ENCODE peak calls at places on chromosomes 12 and 14, in four cellular contexts. One of them, this sample, is unnamed.

GRCh38 chr12:27453462-27453861 is 6.9 kb downstream of the SMCO2 start:
- DNase-seq in esophagus muscularis mucosa: no peak
- DNase-seq in breast epithelium: no peak
- DNase-seq in A549: no peak
- DNase-seq in this sample: no peak

GRCh38 chr12:89418228-89418910 is 66.1 kb upstream of the DUSP6 start:
- DNase-seq in esophagus muscularis mucosa: peak; percentile 50
- DNase-seq in breast epithelium: no peak
- DNase-seq in A549: no peak
- DNase-seq in this sample: no peak

GRCh38 chr12:26226629-26227375 is 31.4 kb downstream of the SSPN start:
- DNase-seq in esophagus muscularis mucosa: no peak
- DNase-seq in breast epithelium: no peak
- DNase-seq in A549: no peak
- DNase-seq in this sample: peak; percentile 30

GRCh38 chr14:104134061-104134965 is 4.1 kb upstream of the KIF26A start:
- DNase-seq in esophagus muscularis mucosa: no peak
- DNase-seq in breast epithelium: no peak
- DNase-seq in A549: no peak
- DNase-seq in this sample: no peak

GRCh38 chr14:32508281-32508680 is 179.2 kb downstream of the AKAP6 start:
- DNase-seq in esophagus muscularis mucosa: no peak
- DNase-seq in breast epithelium: no peak
- DNase-seq in A549: no peak
- DNase-seq in this sample: no peak

GRCh38 chr12:53508534-53509199 is 1.4 kb upstream of the NPFF start:
- DNase-seq in esophagus muscularis mucosa: peak; percentile 97
- DNase-seq in breast epithelium: peak; percentile 82
- DNase-seq in A549: peak; percentile 77
- DNase-seq in this sample: peak; percentile 55

GRCh38 chr14:105410642-105411016 is 9.0 kb upstream of the MTA1 start:
- DNase-seq in esophagus muscularis mucosa: no peak
- DNase-seq in breast epithelium: no peak
- DNase-seq in A549: no peak
- DNase-seq in this sample: no peak

GRCh38 chr12:62005615-62006014 is 254.6 kb upstream of the USP15 start:
- DNase-seq in esophagus muscularis mucosa: no peak
- DNase-seq in breast epithelium: no peak
- DNase-seq in A549: no peak
- DNase-seq in this sample: no peak

GRCh38 chr12:3647504-3647903 is 105.4 kb downstream of the CRACR2A start:
- DNase-seq in esophagus muscularis mucosa: no peak
- DNase-seq in breast epithelium: no peak
- DNase-seq in A549: no peak
- DNase-seq in this sample: no peak

GRCh38 chr12:107526555-107527180 is 158.9 kb upstream of the PWP1 start:
- DNase-seq in esophagus muscularis mucosa: peak; percentile 53
- DNase-seq in breast epithelium: no peak
- DNase-seq in A549: no peak
- DNase-seq in this sample: no peak

GRCh38 chr12:27982380-27982779 is 9.8 kb upstream of the PTHLH start:
- DNase-seq in esophagus muscularis mucosa: no peak
- DNase-seq in breast epithelium: no peak
- DNase-seq in A549: no peak
- DNase-seq in this sample: no peak

GRCh38 chr14:67319142-67319541 is 40.5 kb downstream of the ATP6V1D start:
- DNase-seq in esophagus muscularis mucosa: no peak
- DNase-seq in breast epithelium: no peak
- DNase-seq in A549: no peak
- DNase-seq in this sample: no peak

GRCh38 chr12:10388611-10389010 is 1.2 kb downstream of the KLRK1 start:
- DNase-seq in esophagus muscularis mucosa: no peak
- DNase-seq in breast epithelium: no peak
- DNase-seq in A549: no peak
- DNase-seq in this sample: no peak

GRCh38 chr12:4843907-4844306 is 65.8 kb upstream of the KCNA1 start:
- DNase-seq in esophagus muscularis mucosa: no peak
- DNase-seq in breast epithelium: no peak
- DNase-seq in A549: no peak
- DNase-seq in this sample: no peak

GRCh38 chr12:14774944-14775651 is 28.2 kb downstream of the WBP11 start:
- DNase-seq in esophagus muscularis mucosa: peak; percentile 92
- DNase-seq in breast epithelium: peak; percentile 57
- DNase-seq in A549: peak; percentile 36
- DNase-seq in this sample: no peak

GRCh38 chr14:56300495-56300894 is 182.3 kb downstream of the PELI2 start:
- DNase-seq in esophagus muscularis mucosa: no peak
- DNase-seq in breast epithelium: no peak
- DNase-seq in A549: no peak
- DNase-seq in this sample: no peak

GRCh38 chr12:79055926-79056674 is 191.5 kb downstream of the SYT1 start:
- DNase-seq in esophagus muscularis mucosa: no peak
- DNase-seq in breast epithelium: no peak
- DNase-seq in A549: peak; percentile 72
- DNase-seq in this sample: peak; percentile 4

GRCh38 chr12:65248656-65249633 is 29.5 kb upstream of the MSRB3 start:
- DNase-seq in esophagus muscularis mucosa: no peak
- DNase-seq in breast epithelium: no peak
- DNase-seq in A549: no peak
- DNase-seq in this sample: no peak

GRCh38 chr12:4974217-4974616 is 64.5 kb downstream of the KCNA1 start:
- DNase-seq in esophagus muscularis mucosa: no peak
- DNase-seq in breast epithelium: no peak
- DNase-seq in A549: no peak
- DNase-seq in this sample: no peak

GRCh38 chr12:5201554-5202243 is 158.0 kb downstream of the KCNA5 start:
- DNase-seq in esophagus muscularis mucosa: no peak
- DNase-seq in breast epithelium: no peak
- DNase-seq in A549: peak; percentile 18
- DNase-seq in this sample: peak; percentile 46

GRCh38 chr12:109760031-109760929 is 46.7 kb downstream of the FAM222A start:
- DNase-seq in esophagus muscularis mucosa: no peak
- DNase-seq in breast epithelium: peak; percentile 57
- DNase-seq in A549: no peak
- DNase-seq in this sample: no peak

GRCh38 chr12:19323768-19324167 is 115.5 kb upstream of the AEBP2 start:
- DNase-seq in esophagus muscularis mucosa: no peak
- DNase-seq in breast epithelium: no peak
- DNase-seq in A549: no peak
- DNase-seq in this sample: no peak

GRCh38 chr12:117803013-117803412 is 165.8 kb downstream of the KSR2 start:
- DNase-seq in esophagus muscularis mucosa: no peak
- DNase-seq in breast epithelium: no peak
- DNase-seq in A549: peak; percentile 58
- DNase-seq in this sample: no peak

GRCh38 chr12:46304080-46304479 is 35.2 kb upstream of the SLC38A1 start:
- DNase-seq in esophagus muscularis mucosa: no peak
- DNase-seq in breast epithelium: no peak
- DNase-seq in A549: no peak
- DNase-seq in this sample: no peak

GRCh38 chr14:20415723-20416622 is 2.7 kb upstream of the TEP1 start:
- DNase-seq in esophagus muscularis mucosa: no peak
- DNase-seq in breast epithelium: no peak
- DNase-seq in A549: peak; percentile 67
- DNase-seq in this sample: no peak

GRCh38 chr12:73935817-73936216 is 601.8 kb upstream of the ATXN7L3B start:
- DNase-seq in esophagus muscularis mucosa: no peak
- DNase-seq in breast epithelium: no peak
- DNase-seq in A549: peak; percentile 55
- DNase-seq in this sample: no peak

GRCh38 chr12:69027411-69027811 is 94.4 kb upstream of the CPM start:
- DNase-seq in esophagus muscularis mucosa: no peak
- DNase-seq in breast epithelium: no peak
- DNase-seq in A549: no peak
- DNase-seq in this sample: peak; percentile 5

GRCh38 chr14:22460461-22461195 is 128.4 kb downstream of the DAD1 start:
- DNase-seq in esophagus muscularis mucosa: no peak
- DNase-seq in breast epithelium: no peak
- DNase-seq in A549: no peak
- DNase-seq in this sample: no peak

GRCh38 chr12:27219693-27220056 is 24.4 kb upstream of the STK38L start:
- DNase-seq in esophagus muscularis mucosa: no peak
- DNase-seq in breast epithelium: no peak
- DNase-seq in A549: no peak
- DNase-seq in this sample: no peak

GRCh38 chr12:123757555-123757954 is 4.5 kb upstream of the DNAH10 start:
- DNase-seq in esophagus muscularis mucosa: no peak
- DNase-seq in breast epithelium: no peak
- DNase-seq in A549: no peak
- DNase-seq in this sample: no peak

GRCh38 chr12:104529130-104529874 is 72.6 kb downstream of the CHST11 start:
- DNase-seq in esophagus muscularis mucosa: no peak
- DNase-seq in breast epithelium: no peak
- DNase-seq in A549: no peak
- DNase-seq in this sample: no peak

GRCh38 chr14:72970058-72970630 is 43.9 kb downstream of the DCAF4 start:
- DNase-seq in esophagus muscularis mucosa: no peak
- DNase-seq in breast epithelium: no peak
- DNase-seq in A549: no peak
- DNase-seq in this sample: no peak

GRCh38 chr14:23559010-23559920 is 3.2 kb downstream of the THTPA start:
- DNase-seq in esophagus muscularis mucosa: no peak
- DNase-seq in breast epithelium: no peak
- DNase-seq in A549: peak; percentile 60
- DNase-seq in this sample: no peak

GRCh38 chr14:23558363-23559009 is 2.4 kb downstream of the THTPA start:
- DNase-seq in esophagus muscularis mucosa: no peak
- DNase-seq in breast epithelium: no peak
- DNase-seq in A549: no peak
- DNase-seq in this sample: no peak

GRCh38 chr14:23557946-23558345 is 1.9 kb downstream of the THTPA start:
- DNase-seq in esophagus muscularis mucosa: no peak
- DNase-seq in breast epithelium: no peak
- DNase-seq in A549: no peak
- DNase-seq in this sample: no peak

GRCh38 chr14:23561259-23561658 is 5.2 kb downstream of the THTPA start:
- DNase-seq in esophagus muscularis mucosa: no peak
- DNase-seq in breast epithelium: no peak
- DNase-seq in A549: no peak
- DNase-seq in this sample: no peak

DNA sequence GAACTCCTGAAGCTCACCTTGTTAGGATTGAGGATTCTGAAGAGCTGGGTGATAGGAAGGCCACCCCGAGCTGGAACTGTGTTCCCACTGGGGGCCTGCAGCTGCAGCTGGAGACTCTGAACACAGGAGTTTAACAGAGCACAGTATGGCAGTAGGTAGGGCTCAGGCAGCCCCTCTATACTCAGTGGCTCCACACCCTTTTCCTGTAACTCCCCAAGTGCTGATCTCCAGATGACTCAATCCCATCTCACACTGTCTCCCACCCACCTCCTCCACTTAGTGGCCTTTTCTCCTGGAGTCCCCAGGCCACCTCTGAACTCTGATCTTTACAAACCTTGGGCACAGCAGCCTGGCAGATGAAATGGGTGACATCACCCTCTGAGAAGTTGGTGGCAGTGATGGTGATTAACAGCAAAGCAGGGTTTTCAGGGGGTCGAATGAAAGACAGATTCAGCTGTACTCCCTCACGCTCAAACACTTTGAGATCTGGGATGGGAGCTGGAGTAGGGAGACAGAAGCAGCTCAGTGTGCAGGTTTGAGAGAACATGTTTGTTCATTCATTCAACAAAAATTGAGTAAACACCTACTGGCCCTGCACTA is 4.0 kb downstream of the THTPA start:
- DNase-seq in esophagus muscularis mucosa: no peak
- DNase-seq in breast epithelium: no peak
- DNase-seq in A549: no peak
- DNase-seq in this sample: no peak
- TF ChIP-seq POLR2A in esophagus muscularis mucosa: no peak
- TF ChIP-seq POLR2A in breast epithelium: no peak
- TF ChIP-seq POLR2A in A549: no peak
- TF ChIP-seq POLR2A in this sample: no peak

GRCh38 chr12:6662602-6662905 is 365 bp downstream of the ING4 start:
- DNase-seq in esophagus muscularis mucosa: no peak
- DNase-seq in breast epithelium: no peak
- DNase-seq in A549: no peak
- DNase-seq in this sample: peak; percentile 43
- TF ChIP-seq POLR2A in esophagus muscularis mucosa: no peak
- TF ChIP-seq POLR2A in breast epithelium: no peak
- TF ChIP-seq POLR2A in A549: no peak
- TF ChIP-seq POLR2A in this sample: no peak

GRCh38 chr14:24307575-24308341 is at the start of gene CIDEB:
- DNase-seq in esophagus muscularis mucosa: no peak
- DNase-seq in breast epithelium: no peak
- DNase-seq in A549: peak; percentile 66
- DNase-seq in this sample: peak; percentile 65
- TF ChIP-seq POLR2A in esophagus muscularis mucosa: no peak
- TF ChIP-seq POLR2A in breast epithelium: no peak
- TF ChIP-seq POLR2A in A549: no peak
- TF ChIP-seq POLR2A in this sample: no peak

GRCh38 chr12:1915082-1915968 is 3.1 kb downstream of the CACNA2D4 start:
- DNase-seq in esophagus muscularis mucosa: peak; percentile 87
- DNase-seq in breast epithelium: peak; percentile 25
- DNase-seq in A549: no peak
- DNase-seq in this sample: no peak
- TF ChIP-seq POLR2A in esophagus muscularis mucosa: no peak
- TF ChIP-seq POLR2A in breast epithelium: no peak
- TF ChIP-seq POLR2A in A549: no peak
- TF ChIP-seq POLR2A in this sample: no peak

GRCh38 chr14:39145266-39145966 is 24.7 kb downstream of the TRAPPC6B start:
- DNase-seq in esophagus muscularis mucosa: no peak
- DNase-seq in breast epithelium: no peak
- DNase-seq in A549: no peak
- DNase-seq in this sample: no peak
- TF ChIP-seq POLR2A in esophagus muscularis mucosa: no peak
- TF ChIP-seq POLR2A in breast epithelium: no peak
- TF ChIP-seq POLR2A in A549: no peak
- TF ChIP-seq POLR2A in this sample: no peak

GRCh38 chr12:51323317-51323960 is 535 bp downstream of the BIN2 start:
- DNase-seq in esophagus muscularis mucosa: no peak
- DNase-seq in breast epithelium: no peak
- DNase-seq in A549: no peak
- DNase-seq in this sample: no peak
- TF ChIP-seq POLR2A in esophagus muscularis mucosa: no peak
- TF ChIP-seq POLR2A in breast epithelium: no peak
- TF ChIP-seq POLR2A in A549: no peak
- TF ChIP-seq POLR2A in this sample: no peak